ENCODE peak calls at places on chromosomes 7 and 10, in four cellular contexts. One of them, this sample, is unnamed.
A peak's percentile ranks its signal among the peaks of the same experiment; 100 is the strongest.

GRCh38 chr10:19195698-19196097 is 147.1 kb downstream of the MALRD1 start:
- DNase-seq in cerebellum: no peak
- DNase-seq in H4: no peak
- DNase-seq in pons: no peak
- DNase-seq in this sample: no peak

GRCh38 chr7:95318501-95318900 is 5.8 kb downstream of the PON1 start:
- DNase-seq in pons: no peak
- DNase-seq in cerebellum: no peak
- DNase-seq in H4: no peak
- DNase-seq in this sample: no peak

GRCh38 chr7:107152011-107152410 is 16.8 kb upstream of the HBP1 start:
- DNase-seq in H4: peak; percentile 18
- DNase-seq in pons: no peak
- DNase-seq in cerebellum: no peak
- DNase-seq in this sample: no peak

GRCh38 chr7:31336202-31337035 is 4.1 kb downstream of the NEUROD6 start:
- DNase-seq in pons: no peak
- DNase-seq in H4: no peak
- DNase-seq in cerebellum: peak; percentile 7
- DNase-seq in this sample: no peak

GRCh38 chr10:88544140-88544870 is 38.8 kb downstream of the RNLS start:
- DNase-seq in H4: no peak
- DNase-seq in cerebellum: no peak
- DNase-seq in pons: no peak
- DNase-seq in this sample: no peak

GRCh38 chr7:1842321-1843221 is 172.5 kb downstream of the ELFN1 start:
- DNase-seq in cerebellum: no peak
- DNase-seq in H4: no peak
- DNase-seq in pons: no peak
- DNase-seq in this sample: no peak

GRCh38 chr7:95951531-95951930 is 179.2 kb downstream of the DYNC1I1 start:
- DNase-seq in pons: no peak
- DNase-seq in cerebellum: peak; percentile 24
- DNase-seq in H4: no peak
- DNase-seq in this sample: peak; percentile 53

GRCh38 chr7:24825931-24826661 is 68.8 kb upstream of the GSDME start:
- DNase-seq in cerebellum: no peak
- DNase-seq in H4: peak; percentile 93
- DNase-seq in pons: no peak
- DNase-seq in this sample: no peak

GRCh38 chr10:67527351-67527750 is 168.6 kb downstream of the CTNNA3 start:
- DNase-seq in H4: no peak
- DNase-seq in cerebellum: no peak
- DNase-seq in pons: no peak
- DNase-seq in this sample: no peak

GRCh38 chr7:22485189-22485588 is 14.8 kb downstream of the STEAP1B start:
- DNase-seq in H4: no peak
- DNase-seq in pons: no peak
- DNase-seq in cerebellum: no peak
- DNase-seq in this sample: no peak

GRCh38 chr7:123846217-123846891 is 1.4 kb downstream of the HYAL4 start:
- DNase-seq in pons: no peak
- DNase-seq in H4: peak; percentile 79
- DNase-seq in cerebellum: no peak
- DNase-seq in this sample: no peak

GRCh38 chr10:86411281-86411841 is 44.8 kb upstream of the GRID1 start:
- DNase-seq in pons: peak; percentile 67
- DNase-seq in cerebellum: no peak
- DNase-seq in H4: no peak
- DNase-seq in this sample: no peak

GRCh38 chr10:105466521-105466920 is 825.4 kb downstream of the SORCS3 start:
- DNase-seq in cerebellum: no peak
- DNase-seq in pons: no peak
- DNase-seq in H4: no peak
- DNase-seq in this sample: no peak

GRCh38 chr7:144148224-144148827 is 25.4 kb downstream of the OR2A14 start:
- DNase-seq in cerebellum: no peak
- DNase-seq in H4: no peak
- DNase-seq in pons: no peak
- DNase-seq in this sample: no peak

GRCh38 chr7:30659312-30659711 is 22.9 kb downstream of the CRHR2 start:
- DNase-seq in cerebellum: no peak
- DNase-seq in pons: no peak
- DNase-seq in H4: peak; percentile 44
- DNase-seq in this sample: no peak

GRCh38 chr7:127588697-127589482 is 679 bp downstream of the ARF5 start:
- DNase-seq in pons: peak; percentile 58
- DNase-seq in cerebellum: peak; percentile 82
- DNase-seq in H4: peak; percentile 54
- DNase-seq in this sample: peak; percentile 81

GRCh38 chr7:123747620-123748141 is 1.1 kb downstream of the WASL start:
- DNase-seq in cerebellum: peak; percentile 37
- DNase-seq in pons: peak; percentile 51
- DNase-seq in H4: peak; percentile 76
- DNase-seq in this sample: peak; percentile 66

GRCh38 chr10:10818082-10818481 is 199.6 kb upstream of the CELF2 start:
- DNase-seq in H4: no peak
- DNase-seq in pons: no peak
- DNase-seq in cerebellum: no peak
- DNase-seq in this sample: no peak

GRCh38 chr7:805261-805660 is 27.0 kb upstream of the SUN1 start:
- DNase-seq in pons: no peak
- DNase-seq in H4: no peak
- DNase-seq in cerebellum: no peak
- DNase-seq in this sample: no peak

This sample was measured in G401.